ENCODE peak calls at places on chromosomes 7 and 10, in four cellular contexts. H is H1, E is IMR-90, Q is H9. U is an unnamed sample.

GRCh38 chr10:107546239-107546638 is 381.7 kb upstream of the SORCS1 start:
- DNase-seq in H (no peak), E (peak), Q (no peak), U (peak)

GRCh38 chr10:103458720-103459119 is at the start of gene CALHM1:
- DNase-seq in E (no peak), H (no peak), Q (peak), U (peak)

GRCh38 chr10:28594401-28594800 is 61.5 kb downstream of the WAC start:
- DNase-seq in E (no peak), Q (no peak), H (no peak), U (no peak)

GRCh38 chr10:63841761-63842160 is 320.6 kb downstream of the REEP3 start:
- DNase-seq in Q (no peak), E (no peak), H (no peak), U (no peak)

GRCh38 chr7:108650487-108650886 is 80.8 kb downstream of the DNAJB9 start:
- DNase-seq in Q (no peak), H (no peak), E (peak), U (no peak)

GRCh38 chr7:143013473-143013872 is 13.5 kb downstream of the OR9A2 start:
- DNase-seq in Q (no peak), E (no peak), H (no peak), U (no peak)

GRCh38 chr7:135704074-135704473 is 23.9 kb downstream of the SLC13A4 start:
- DNase-seq in Q (peak), E (no peak), H (no peak), U (peak)

GRCh38 chr7:81173766-81174281 is 255.0 kb upstream of the SEMA3C start:
- DNase-seq in H (no peak), Q (no peak), E (peak), U (no peak)

GRCh38 chr7:83976302-83976701 is 218.3 kb downstream of the SEMA3A start:
- DNase-seq in E (peak), Q (no peak), H (no peak), U (peak)

GRCh38 chr7:28768577-28769147 is 189.5 kb downstream of the TRIL start:
- DNase-seq in E (peak), H (no peak), Q (no peak), U (no peak)

GRCh38 chr7:66967029-66967428 is 28.4 kb downstream of the SBDS start:
- DNase-seq in Q (no peak), H (no peak), E (no peak), U (peak)

GRCh38 chr7:157490465-157490912 is 153.7 kb downstream of the DNAJB6 start:
- DNase-seq in E (peak), Q (no peak), H (no peak), U (no peak)

GRCh38 chr7:113289140-113289740 is 170.9 kb upstream of the SMIM30 start:
- DNase-seq in Q (no peak), H (no peak), E (peak), U (peak)

GRCh38 chr10:43057231-43057711 is 19.6 kb upstream of the RET start:
- DNase-seq in E (no peak), Q (no peak), H (no peak), U (no peak)

GRCh38 chr10:20877986-20878979 is 18.8 kb downstream of the NEBL start:
- DNase-seq in H (no peak), E (no peak), Q (no peak), U (no peak)

GRCh38 chr7:32217841-32218467 is 147.7 kb upstream of the PDE1C start:
- DNase-seq in Q (no peak), H (no peak), E (no peak), U (no peak)

GRCh38 chr7:156617215-156617614 is 23.4 kb upstream of the RNF32 start:
- DNase-seq in E (no peak), Q (no peak), H (no peak), U (no peak)

GRCh38 chr7:77188736-77189429 is 10.7 kb downstream of the FGL2 start:
- DNase-seq in E (no peak), H (no peak), Q (no peak), U (no peak)

GRCh38 chr7:823639-824038 is 8.6 kb upstream of the SUN1 start:
- DNase-seq in Q (no peak), E (no peak), H (no peak), U (no peak)

GRCh38 chr7:155276032-155276799 is 21.5 kb upstream of the INSIG1 start:
- DNase-seq in Q (no peak), H (no peak), E (no peak), U (no peak)

GRCh38 chr10:93573051-93573909 is 6.8 kb downstream of the FFAR4 start:
- DNase-seq in Q (no peak), E (no peak), H (no peak), U (no peak)

GRCh38 chr10:115566867-115567266 is 473.7 kb downstream of the ATRNL1 start:
- DNase-seq in E (no peak), H (no peak), Q (no peak), U (no peak)

GRCh38 chr10:110460111-110460809 is 37.4 kb upstream of the DUSP5 start:
- DNase-seq in Q (no peak), E (peak), H (no peak), U (no peak)

GRCh38 chr7:128247640-128248194 is 6.6 kb downstream of the LEP start:
- DNase-seq in Q (no peak), E (peak), H (no peak), U (no peak)

GRCh38 chr10:99370993-99371392 is 41.8 kb downstream of the CNNM1 start:
- DNase-seq in E (peak), H (no peak), Q (no peak), U (peak)

GRCh38 chr10:59954296-59954695 is 47.9 kb upstream of the CCDC6 start:
- DNase-seq in H (no peak), Q (no peak), E (peak), U (no peak)

GRCh38 chr7:80596933-80597517 is 41.4 kb upstream of the CD36 start:
- DNase-seq in H (no peak), E (no peak), Q (no peak), U (no peak)

GRCh38 chr10:86083664-86084175 is 282.9 kb downstream of the GRID1 start:
- DNase-seq in H (no peak), Q (peak), E (no peak), U (no peak)

GRCh38 chr7:99997545-99998137 is 17.8 kb upstream of the ZKSCAN1 start:
- DNase-seq in E (no peak), Q (peak), H (no peak), U (peak)

GRCh38 chr10:74891048-74891447 is 64.6 kb downstream of the KAT6B start:
- DNase-seq in H (no peak), Q (no peak), E (no peak), U (no peak)

GRCh38 chr10:33376976-33377657 is 42.6 kb upstream of the NRP1 start:
- DNase-seq in H (no peak), Q (no peak), E (peak), U (no peak)

GRCh38 chr7:107322015-107322414 is 147.8 kb upstream of the GPR22 start:
- DNase-seq in H (no peak), E (no peak), Q (no peak), U (peak)

GRCh38 chr10:117375360-117376147 is at the start of gene PDZD8:
- DNase-seq in Q (peak), E (peak), H (peak), U (peak)

GRCh38 chr10:15700078-15700477 is 19.6 kb downstream of the ITGA8 start:
- DNase-seq in H (no peak), Q (no peak), E (no peak), U (no peak)
- H3K56ac ChIP-seq in H (no peak), Q (no peak), E (no peak), U (no peak)

DNA sequence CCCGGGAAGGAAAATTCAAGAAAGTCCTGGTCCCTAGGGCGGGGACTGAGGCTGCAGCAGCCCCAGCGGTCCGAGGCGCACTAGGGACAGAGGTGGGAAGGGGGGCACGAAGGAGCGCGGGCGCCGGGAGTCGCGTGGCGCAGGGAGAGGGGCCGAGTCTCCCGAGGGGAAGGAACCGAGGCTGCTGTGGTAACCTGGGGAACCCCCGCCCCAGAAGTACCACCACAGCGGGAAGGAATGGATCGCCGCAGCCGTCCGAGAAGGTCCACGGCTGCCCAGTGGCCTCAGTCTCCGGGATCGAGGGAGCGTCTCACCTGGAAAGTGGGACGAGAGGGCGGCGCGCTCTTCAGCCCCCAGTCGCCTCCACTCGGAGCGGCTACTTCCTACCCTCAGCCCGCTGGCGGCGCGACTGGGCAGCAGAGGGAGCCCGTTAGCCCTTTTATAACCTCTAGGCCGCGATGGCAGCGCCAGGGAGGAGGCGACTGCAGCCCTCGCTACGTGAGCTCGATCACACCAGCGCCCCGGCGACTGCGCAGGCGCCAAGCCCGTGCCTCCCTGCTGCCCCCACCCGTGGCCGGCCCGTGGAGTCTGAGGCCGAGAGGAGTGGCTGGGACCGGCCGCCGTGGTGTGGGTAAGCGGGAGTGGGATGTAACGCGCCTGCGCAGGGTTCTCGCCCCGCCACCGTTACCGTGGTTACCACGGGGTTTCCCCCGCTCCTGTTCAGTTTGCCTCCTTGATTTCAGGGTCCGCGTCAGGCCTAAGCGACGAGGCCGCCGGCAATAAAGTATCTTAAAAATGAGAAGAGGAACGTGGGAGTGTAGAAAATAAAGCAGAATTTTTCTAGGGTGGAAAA is at the start of gene P4HA1:
- DNase-seq in H (peak), Q (peak), E (peak), U (peak)
- H4K8ac ChIP-seq in H (peak), Q (no peak), E (peak), U (no peak)

DNA sequence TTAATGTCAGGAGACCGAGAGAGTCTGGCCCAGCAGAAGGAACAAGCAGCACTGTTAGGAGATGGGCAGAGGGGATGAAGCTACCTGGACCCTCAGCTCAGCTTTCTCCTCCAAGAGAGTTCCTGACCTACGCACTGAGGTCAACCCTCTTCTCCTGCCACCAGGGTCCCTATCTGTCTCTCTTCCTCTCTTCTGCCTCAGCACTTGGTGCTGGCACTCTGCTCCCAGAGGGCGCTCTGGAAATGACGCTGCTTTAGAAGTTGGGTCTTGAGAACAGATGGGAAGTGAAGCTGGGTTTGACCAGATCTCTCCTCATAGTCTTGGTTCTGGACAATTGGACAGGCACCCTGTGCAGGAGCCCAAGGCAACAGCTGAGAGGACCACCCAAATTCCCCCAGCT is 216.0 kb upstream of the AGK start:
- DNase-seq in Q (peak), H (no peak), E (no peak), U (peak)
- H3K56ac ChIP-seq in Q (no peak), H (no peak), E (no peak), U (no peak)

GRCh38 chr10:128211953-128212727 is 85.9 kb upstream of the MKI67 start:
- DNase-seq in Q (peak), H (peak), E (peak), U (peak)

GRCh38 chr10:128209862-128210214 is 83.6 kb upstream of the MKI67 start:
- DNase-seq in E (no peak), Q (no peak), H (no peak), U (no peak)

GRCh38 chr10:128211064-128211504 is 84.9 kb upstream of the MKI67 start:
- DNase-seq in E (no peak), H (no peak), Q (no peak), U (no peak)

GRCh38 chr10:128206676-128207075 is 80.5 kb upstream of the MKI67 start:
- DNase-seq in H (no peak), E (no peak), Q (no peak), U (no peak)

GRCh38 chr10:128210215-128211063 is 84.2 kb upstream of the MKI67 start:
- DNase-seq in Q (peak), H (no peak), E (no peak), U (peak)
- H4K8ac ChIP-seq in Q (no peak), H (peak), E (no peak), U (no peak)